ENCODE peak calls at places on chromosomes 4 and X, in six cellular contexts. One of them, this sample, is unnamed.

GRCh38 chr4:150242820-150243458 is 164.7 kb downstream of the DCLK2 start:
- DNase-seq in activated CD4-positive, alpha-beta T cell treated with anti-CD3 and anti-CD28 coated beads, Interleukin-2, amount 10 ng/mL, durations not matched to agents 24 days and 14 days: peak
- DNase-seq in activated gamma-delta T cell treated with anti-CD3 and anti-CD28 coated beads, Interleukin-2, amount 50 U/mL, for 16 hours: no peak
- DNase-seq in NCI-H1092 treated with DMSO at 0.1 percent for 48 hours: peak
- DNase-seq in C1 segment of cervical spinal cord: no peak
- DNase-seq in GM10248: peak
- DNase-seq in this sample: peak

GRCh38 chrX:18440835-18441234 is 15.4 kb downstream of the CDKL5 start:
- DNase-seq in C1 segment of cervical spinal cord: no peak
- DNase-seq in GM10248: no peak
- DNase-seq in activated gamma-delta T cell treated with anti-CD3 and anti-CD28 coated beads, Interleukin-2, amount 50 U/mL, for 16 hours: no peak
- DNase-seq in activated CD4-positive, alpha-beta T cell treated with anti-CD3 and anti-CD28 coated beads, Interleukin-2, amount 10 ng/mL, durations not matched to agents 24 days and 14 days: no peak
- DNase-seq in NCI-H1092 treated with DMSO at 0.1 percent for 48 hours: no peak
- DNase-seq in this sample: no peak

GRCh38 chr4:188037003-188037713 is 41.6 kb downstream of the ZFP42 start:
- DNase-seq in GM10248: no peak
- DNase-seq in activated gamma-delta T cell treated with anti-CD3 and anti-CD28 coated beads, Interleukin-2, amount 50 U/mL, for 16 hours: no peak
- DNase-seq in NCI-H1092 treated with DMSO at 0.1 percent for 48 hours: no peak
- DNase-seq in activated CD4-positive, alpha-beta T cell treated with anti-CD3 and anti-CD28 coated beads, Interleukin-2, amount 10 ng/mL, durations not matched to agents 24 days and 14 days: no peak
- DNase-seq in C1 segment of cervical spinal cord: no peak
- DNase-seq in this sample: no peak

GRCh38 chr4:38279650-38280322 is 319.6 kb downstream of the PTTG2 start:
- DNase-seq in GM10248: no peak
- DNase-seq in activated CD4-positive, alpha-beta T cell treated with anti-CD3 and anti-CD28 coated beads, Interleukin-2, amount 10 ng/mL, durations not matched to agents 24 days and 14 days: no peak
- DNase-seq in C1 segment of cervical spinal cord: no peak
- DNase-seq in NCI-H1092 treated with DMSO at 0.1 percent for 48 hours: peak
- DNase-seq in activated gamma-delta T cell treated with anti-CD3 and anti-CD28 coated beads, Interleukin-2, amount 50 U/mL, for 16 hours: no peak
- DNase-seq in this sample: peak

GRCh38 chrX:3271485-3272186 is 74.8 kb downstream of the MXRA5 start:
- DNase-seq in C1 segment of cervical spinal cord: no peak
- DNase-seq in activated CD4-positive, alpha-beta T cell treated with anti-CD3 and anti-CD28 coated beads, Interleukin-2, amount 10 ng/mL, durations not matched to agents 24 days and 14 days: no peak
- DNase-seq in NCI-H1092 treated with DMSO at 0.1 percent for 48 hours: no peak
- DNase-seq in GM10248: no peak
- DNase-seq in activated gamma-delta T cell treated with anti-CD3 and anti-CD28 coated beads, Interleukin-2, amount 50 U/mL, for 16 hours: no peak
- DNase-seq in this sample: no peak

GRCh38 chr4:52038109-52038912 is at the start of gene SGCB:
- DNase-seq in activated gamma-delta T cell treated with anti-CD3 and anti-CD28 coated beads, Interleukin-2, amount 50 U/mL, for 16 hours: peak
- DNase-seq in NCI-H1092 treated with DMSO at 0.1 percent for 48 hours: peak
- DNase-seq in GM10248: peak
- DNase-seq in activated CD4-positive, alpha-beta T cell treated with anti-CD3 and anti-CD28 coated beads, Interleukin-2, amount 10 ng/mL, durations not matched to agents 24 days and 14 days: peak
- DNase-seq in C1 segment of cervical spinal cord: peak
- DNase-seq in this sample: peak

GRCh38 chr4:66094070-66094469 is 423.8 kb upstream of the EPHA5 start:
- DNase-seq in activated CD4-positive, alpha-beta T cell treated with anti-CD3 and anti-CD28 coated beads, Interleukin-2, amount 10 ng/mL, durations not matched to agents 24 days and 14 days: no peak
- DNase-seq in NCI-H1092 treated with DMSO at 0.1 percent for 48 hours: no peak
- DNase-seq in C1 segment of cervical spinal cord: no peak
- DNase-seq in activated gamma-delta T cell treated with anti-CD3 and anti-CD28 coated beads, Interleukin-2, amount 50 U/mL, for 16 hours: no peak
- DNase-seq in GM10248: no peak
- DNase-seq in this sample: no peak

GRCh38 chr4:140906984-140907962 is 151.1 kb upstream of the TBC1D9 start:
- DNase-seq in activated CD4-positive, alpha-beta T cell treated with anti-CD3 and anti-CD28 coated beads, Interleukin-2, amount 10 ng/mL, durations not matched to agents 24 days and 14 days: no peak
- DNase-seq in GM10248: no peak
- DNase-seq in NCI-H1092 treated with DMSO at 0.1 percent for 48 hours: no peak
- DNase-seq in activated gamma-delta T cell treated with anti-CD3 and anti-CD28 coated beads, Interleukin-2, amount 50 U/mL, for 16 hours: no peak
- DNase-seq in C1 segment of cervical spinal cord: no peak
- DNase-seq in this sample: no peak

GRCh38 chr4:178165909-178166308 is 723.7 kb upstream of the AGA start:
- DNase-seq in activated gamma-delta T cell treated with anti-CD3 and anti-CD28 coated beads, Interleukin-2, amount 50 U/mL, for 16 hours: no peak
- DNase-seq in C1 segment of cervical spinal cord: no peak
- DNase-seq in GM10248: no peak
- DNase-seq in NCI-H1092 treated with DMSO at 0.1 percent for 48 hours: no peak
- DNase-seq in activated CD4-positive, alpha-beta T cell treated with anti-CD3 and anti-CD28 coated beads, Interleukin-2, amount 10 ng/mL, durations not matched to agents 24 days and 14 days: no peak
- DNase-seq in this sample: no peak

This sample was measured in NCI-H1417.